ENCODE peak calls at places on chromosomes 3 and 15, in eight cellular contexts. One of them, this sample, is unnamed.

GRCh38 chr15:80999623-81000036 is 1.1 kb upstream of the TLNRD1 start:
- DNase-seq in MCF 10A: no peak
- DNase-seq in endothelial cell: no peak
- DNase-seq in GF-D8: peak
- DNase-seq in T-helper 17 cell: peak
- DNase-seq in activated B cell treated with CpG ODN at 0.5 μM for 24 hours: no peak
- DNase-seq in activated T-helper 1 cell treated with anti-CD3 and anti-CD28 coated beads, Interleukin-12 subunit alpha, Interleukin-12 subunit beta, Interleukin-2, Interleukin-4 antibody, amounts not matched to agents 30 ng/mL and 10 ng/mL and 1 ng/mL, durations not matched to agents 14 hours and 24 hours and 36 hours: peak
- DNase-seq in neural progenitor cell: no peak
- DNase-seq in this sample: no peak

GRCh38 chr3:157920804-157921203 is 185.4 kb downstream of the SHOX2 start:
- DNase-seq in MCF 10A: no peak
- DNase-seq in endothelial cell: no peak
- DNase-seq in GF-D8: no peak
- DNase-seq in T-helper 17 cell: no peak
- DNase-seq in activated B cell treated with CpG ODN at 0.5 μM for 24 hours: no peak
- DNase-seq in activated T-helper 1 cell treated with anti-CD3 and anti-CD28 coated beads, Interleukin-12 subunit alpha, Interleukin-12 subunit beta, Interleukin-2, Interleukin-4 antibody, amounts not matched to agents 30 ng/mL and 10 ng/mL and 1 ng/mL, durations not matched to agents 14 hours and 24 hours and 36 hours: no peak
- DNase-seq in neural progenitor cell: peak
- DNase-seq in this sample: no peak

GRCh38 chr3:169112153-169112892 is 551.2 kb downstream of the MECOM start:
- DNase-seq in MCF 10A: peak
- DNase-seq in endothelial cell: no peak
- DNase-seq in GF-D8: no peak
- DNase-seq in T-helper 17 cell: no peak
- DNase-seq in activated B cell treated with CpG ODN at 0.5 μM for 24 hours: no peak
- DNase-seq in activated T-helper 1 cell treated with anti-CD3 and anti-CD28 coated beads, Interleukin-12 subunit alpha, Interleukin-12 subunit beta, Interleukin-2, Interleukin-4 antibody, amounts not matched to agents 30 ng/mL and 10 ng/mL and 1 ng/mL, durations not matched to agents 14 hours and 24 hours and 36 hours: no peak
- DNase-seq in neural progenitor cell: no peak
- DNase-seq in this sample: no peak

GRCh38 chr3:196140224-196140623 is 58.3 kb upstream of the TFRC start:
- DNase-seq in MCF 10A: no peak
- DNase-seq in endothelial cell: no peak
- DNase-seq in GF-D8: no peak
- DNase-seq in T-helper 17 cell: no peak
- DNase-seq in activated B cell treated with CpG ODN at 0.5 μM for 24 hours: no peak
- DNase-seq in activated T-helper 1 cell treated with anti-CD3 and anti-CD28 coated beads, Interleukin-12 subunit alpha, Interleukin-12 subunit beta, Interleukin-2, Interleukin-4 antibody, amounts not matched to agents 30 ng/mL and 10 ng/mL and 1 ng/mL, durations not matched to agents 14 hours and 24 hours and 36 hours: no peak
- DNase-seq in neural progenitor cell: no peak
- DNase-seq in this sample: no peak

GRCh38 chr15:90930861-90931629 is 1.3 kb downstream of the HDDC3 start:
- DNase-seq in MCF 10A: peak
- DNase-seq in endothelial cell: no peak
- DNase-seq in GF-D8: peak
- DNase-seq in T-helper 17 cell: no peak
- DNase-seq in activated B cell treated with CpG ODN at 0.5 μM for 24 hours: no peak
- DNase-seq in activated T-helper 1 cell treated with anti-CD3 and anti-CD28 coated beads, Interleukin-12 subunit alpha, Interleukin-12 subunit beta, Interleukin-2, Interleukin-4 antibody, amounts not matched to agents 30 ng/mL and 10 ng/mL and 1 ng/mL, durations not matched to agents 14 hours and 24 hours and 36 hours: no peak
- DNase-seq in neural progenitor cell: no peak
- DNase-seq in this sample: no peak

GRCh38 chr3:2968475-2968874 is 141.7 kb downstream of the IL5RA start:
- DNase-seq in MCF 10A: no peak
- DNase-seq in endothelial cell: no peak
- DNase-seq in GF-D8: no peak
- DNase-seq in T-helper 17 cell: no peak
- DNase-seq in activated B cell treated with CpG ODN at 0.5 μM for 24 hours: no peak
- DNase-seq in activated T-helper 1 cell treated with anti-CD3 and anti-CD28 coated beads, Interleukin-12 subunit alpha, Interleukin-12 subunit beta, Interleukin-2, Interleukin-4 antibody, amounts not matched to agents 30 ng/mL and 10 ng/mL and 1 ng/mL, durations not matched to agents 14 hours and 24 hours and 36 hours: no peak
- DNase-seq in neural progenitor cell: no peak
- DNase-seq in this sample: no peak

GRCh38 chr15:100958326-100959065 is 39.3 kb downstream of the LRRK1 start:
- DNase-seq in MCF 10A: no peak
- DNase-seq in endothelial cell: no peak
- DNase-seq in GF-D8: peak
- DNase-seq in T-helper 17 cell: no peak
- DNase-seq in activated B cell treated with CpG ODN at 0.5 μM for 24 hours: no peak
- DNase-seq in activated T-helper 1 cell treated with anti-CD3 and anti-CD28 coated beads, Interleukin-12 subunit alpha, Interleukin-12 subunit beta, Interleukin-2, Interleukin-4 antibody, amounts not matched to agents 30 ng/mL and 10 ng/mL and 1 ng/mL, durations not matched to agents 14 hours and 24 hours and 36 hours: no peak
- DNase-seq in neural progenitor cell: no peak
- DNase-seq in this sample: no peak

GRCh38 chr3:184716652-184717607 is 5.1 kb upstream of the MAGEF1 start:
- DNase-seq in MCF 10A: peak
- DNase-seq in endothelial cell: no peak
- DNase-seq in GF-D8: no peak
- DNase-seq in T-helper 17 cell: no peak
- DNase-seq in activated B cell treated with CpG ODN at 0.5 μM for 24 hours: no peak
- DNase-seq in activated T-helper 1 cell treated with anti-CD3 and anti-CD28 coated beads, Interleukin-12 subunit alpha, Interleukin-12 subunit beta, Interleukin-2, Interleukin-4 antibody, amounts not matched to agents 30 ng/mL and 10 ng/mL and 1 ng/mL, durations not matched to agents 14 hours and 24 hours and 36 hours: no peak
- DNase-seq in neural progenitor cell: peak
- DNase-seq in this sample: no peak

GRCh38 chr3:121692010-121692699 is 31.5 kb upstream of the HCLS1 start:
- DNase-seq in MCF 10A: no peak
- DNase-seq in endothelial cell: no peak
- DNase-seq in GF-D8: no peak
- DNase-seq in T-helper 17 cell: no peak
- DNase-seq in activated B cell treated with CpG ODN at 0.5 μM for 24 hours: no peak
- DNase-seq in activated T-helper 1 cell treated with anti-CD3 and anti-CD28 coated beads, Interleukin-12 subunit alpha, Interleukin-12 subunit beta, Interleukin-2, Interleukin-4 antibody, amounts not matched to agents 30 ng/mL and 10 ng/mL and 1 ng/mL, durations not matched to agents 14 hours and 24 hours and 36 hours: no peak
- DNase-seq in neural progenitor cell: no peak
- DNase-seq in this sample: no peak

GRCh38 chr3:132265488-132265887 is 51.7 kb upstream of the ACP3 start:
- DNase-seq in MCF 10A: no peak
- DNase-seq in endothelial cell: no peak
- DNase-seq in GF-D8: no peak
- DNase-seq in T-helper 17 cell: no peak
- DNase-seq in activated B cell treated with CpG ODN at 0.5 μM for 24 hours: no peak
- DNase-seq in activated T-helper 1 cell treated with anti-CD3 and anti-CD28 coated beads, Interleukin-12 subunit alpha, Interleukin-12 subunit beta, Interleukin-2, Interleukin-4 antibody, amounts not matched to agents 30 ng/mL and 10 ng/mL and 1 ng/mL, durations not matched to agents 14 hours and 24 hours and 36 hours: no peak
- DNase-seq in neural progenitor cell: no peak
- DNase-seq in this sample: no peak

GRCh38 chr3:21645121-21645897 is 105.7 kb downstream of the ZNF385D start:
- DNase-seq in MCF 10A: peak
- DNase-seq in endothelial cell: no peak
- DNase-seq in GF-D8: no peak
- DNase-seq in T-helper 17 cell: no peak
- DNase-seq in activated B cell treated with CpG ODN at 0.5 μM for 24 hours: no peak
- DNase-seq in activated T-helper 1 cell treated with anti-CD3 and anti-CD28 coated beads, Interleukin-12 subunit alpha, Interleukin-12 subunit beta, Interleukin-2, Interleukin-4 antibody, amounts not matched to agents 30 ng/mL and 10 ng/mL and 1 ng/mL, durations not matched to agents 14 hours and 24 hours and 36 hours: no peak
- DNase-seq in neural progenitor cell: no peak
- DNase-seq in this sample: no peak

GRCh38 chr15:91776104-91776503 is 77.4 kb upstream of the SLCO3A1 start:
- DNase-seq in MCF 10A: no peak
- DNase-seq in endothelial cell: no peak
- DNase-seq in GF-D8: no peak
- DNase-seq in T-helper 17 cell: no peak
- DNase-seq in activated B cell treated with CpG ODN at 0.5 μM for 24 hours: no peak
- DNase-seq in activated T-helper 1 cell treated with anti-CD3 and anti-CD28 coated beads, Interleukin-12 subunit alpha, Interleukin-12 subunit beta, Interleukin-2, Interleukin-4 antibody, amounts not matched to agents 30 ng/mL and 10 ng/mL and 1 ng/mL, durations not matched to agents 14 hours and 24 hours and 36 hours: no peak
- DNase-seq in neural progenitor cell: no peak
- DNase-seq in this sample: no peak

GRCh38 chr15:47203993-47204392 is 513.3 kb upstream of the SEMA6D start:
- DNase-seq in MCF 10A: no peak
- DNase-seq in endothelial cell: no peak
- DNase-seq in GF-D8: no peak
- DNase-seq in T-helper 17 cell: no peak
- DNase-seq in activated B cell treated with CpG ODN at 0.5 μM for 24 hours: no peak
- DNase-seq in activated T-helper 1 cell treated with anti-CD3 and anti-CD28 coated beads, Interleukin-12 subunit alpha, Interleukin-12 subunit beta, Interleukin-2, Interleukin-4 antibody, amounts not matched to agents 30 ng/mL and 10 ng/mL and 1 ng/mL, durations not matched to agents 14 hours and 24 hours and 36 hours: no peak
- DNase-seq in neural progenitor cell: no peak
- DNase-seq in this sample: no peak

GRCh38 chr15:49438970-49439631 is 16.1 kb downstream of the FGF7 start:
- DNase-seq in MCF 10A: no peak
- DNase-seq in endothelial cell: peak
- DNase-seq in GF-D8: peak
- DNase-seq in T-helper 17 cell: no peak
- DNase-seq in activated B cell treated with CpG ODN at 0.5 μM for 24 hours: no peak
- DNase-seq in activated T-helper 1 cell treated with anti-CD3 and anti-CD28 coated beads, Interleukin-12 subunit alpha, Interleukin-12 subunit beta, Interleukin-2, Interleukin-4 antibody, amounts not matched to agents 30 ng/mL and 10 ng/mL and 1 ng/mL, durations not matched to agents 14 hours and 24 hours and 36 hours: no peak
- DNase-seq in neural progenitor cell: no peak
- DNase-seq in this sample: no peak

GRCh38 chr3:45054196-45054857 is 28.2 kb downstream of the CLEC3B start:
- DNase-seq in MCF 10A: peak
- DNase-seq in endothelial cell: no peak
- DNase-seq in GF-D8: peak
- DNase-seq in T-helper 17 cell: no peak
- DNase-seq in activated B cell treated with CpG ODN at 0.5 μM for 24 hours: no peak
- DNase-seq in activated T-helper 1 cell treated with anti-CD3 and anti-CD28 coated beads, Interleukin-12 subunit alpha, Interleukin-12 subunit beta, Interleukin-2, Interleukin-4 antibody, amounts not matched to agents 30 ng/mL and 10 ng/mL and 1 ng/mL, durations not matched to agents 14 hours and 24 hours and 36 hours: no peak
- DNase-seq in neural progenitor cell: no peak
- DNase-seq in this sample: no peak

GRCh38 chr3:48656061-48656840 is 6.4 kb downstream of the CELSR3 start:
- DNase-seq in MCF 10A: no peak
- DNase-seq in endothelial cell: peak
- DNase-seq in GF-D8: no peak
- DNase-seq in T-helper 17 cell: peak
- DNase-seq in activated B cell treated with CpG ODN at 0.5 μM for 24 hours: peak
- DNase-seq in activated T-helper 1 cell treated with anti-CD3 and anti-CD28 coated beads, Interleukin-12 subunit alpha, Interleukin-12 subunit beta, Interleukin-2, Interleukin-4 antibody, amounts not matched to agents 30 ng/mL and 10 ng/mL and 1 ng/mL, durations not matched to agents 14 hours and 24 hours and 36 hours: peak
- DNase-seq in neural progenitor cell: peak
- DNase-seq in this sample: peak

GRCh38 chr15:101528108-101528916 is 38.8 kb upstream of the PCSK6 start:
- DNase-seq in MCF 10A: no peak
- DNase-seq in endothelial cell: no peak
- DNase-seq in GF-D8: no peak
- DNase-seq in T-helper 17 cell: no peak
- DNase-seq in activated B cell treated with CpG ODN at 0.5 μM for 24 hours: no peak
- DNase-seq in activated T-helper 1 cell treated with anti-CD3 and anti-CD28 coated beads, Interleukin-12 subunit alpha, Interleukin-12 subunit beta, Interleukin-2, Interleukin-4 antibody, amounts not matched to agents 30 ng/mL and 10 ng/mL and 1 ng/mL, durations not matched to agents 14 hours and 24 hours and 36 hours: no peak
- DNase-seq in neural progenitor cell: no peak
- DNase-seq in this sample: no peak

GRCh38 chr15:38254065-38254883 is 1.6 kb downstream of the SPRED1 start:
- DNase-seq in MCF 10A: peak
- DNase-seq in endothelial cell: peak
- DNase-seq in GF-D8: peak
- DNase-seq in T-helper 17 cell: no peak
- DNase-seq in activated B cell treated with CpG ODN at 0.5 μM for 24 hours: no peak
- DNase-seq in activated T-helper 1 cell treated with anti-CD3 and anti-CD28 coated beads, Interleukin-12 subunit alpha, Interleukin-12 subunit beta, Interleukin-2, Interleukin-4 antibody, amounts not matched to agents 30 ng/mL and 10 ng/mL and 1 ng/mL, durations not matched to agents 14 hours and 24 hours and 36 hours: no peak
- DNase-seq in neural progenitor cell: peak
- DNase-seq in this sample: peak

GRCh38 chr3:52820741-52821140 is 9.7 kb downstream of the ITIH4 start:
- DNase-seq in MCF 10A: peak
- DNase-seq in endothelial cell: peak
- DNase-seq in GF-D8: no peak
- DNase-seq in T-helper 17 cell: no peak
- DNase-seq in activated B cell treated with CpG ODN at 0.5 μM for 24 hours: no peak
- DNase-seq in activated T-helper 1 cell treated with anti-CD3 and anti-CD28 coated beads, Interleukin-12 subunit alpha, Interleukin-12 subunit beta, Interleukin-2, Interleukin-4 antibody, amounts not matched to agents 30 ng/mL and 10 ng/mL and 1 ng/mL, durations not matched to agents 14 hours and 24 hours and 36 hours: no peak
- DNase-seq in neural progenitor cell: peak
- DNase-seq in this sample: peak

GRCh38 chr3:177731644-177732268 is 534.5 kb upstream of the TBL1XR1 start:
- DNase-seq in MCF 10A: peak
- DNase-seq in endothelial cell: no peak
- DNase-seq in GF-D8: no peak
- DNase-seq in T-helper 17 cell: no peak
- DNase-seq in activated B cell treated with CpG ODN at 0.5 μM for 24 hours: no peak
- DNase-seq in activated T-helper 1 cell treated with anti-CD3 and anti-CD28 coated beads, Interleukin-12 subunit alpha, Interleukin-12 subunit beta, Interleukin-2, Interleukin-4 antibody, amounts not matched to agents 30 ng/mL and 10 ng/mL and 1 ng/mL, durations not matched to agents 14 hours and 24 hours and 36 hours: no peak
- DNase-seq in neural progenitor cell: no peak
- DNase-seq in this sample: no peak

GRCh38 chr15:101266034-101266433 is 11.3 kb downstream of the SELENOS start:
- DNase-seq in MCF 10A: no peak
- DNase-seq in endothelial cell: no peak
- DNase-seq in GF-D8: no peak
- DNase-seq in T-helper 17 cell: no peak
- DNase-seq in activated B cell treated with CpG ODN at 0.5 μM for 24 hours: no peak
- DNase-seq in activated T-helper 1 cell treated with anti-CD3 and anti-CD28 coated beads, Interleukin-12 subunit alpha, Interleukin-12 subunit beta, Interleukin-2, Interleukin-4 antibody, amounts not matched to agents 30 ng/mL and 10 ng/mL and 1 ng/mL, durations not matched to agents 14 hours and 24 hours and 36 hours: no peak
- DNase-seq in neural progenitor cell: no peak
- DNase-seq in this sample: no peak

GRCh38 chr3:11632966-11633365 is 10.7 kb downstream of the VGLL4 start:
- DNase-seq in MCF 10A: no peak
- DNase-seq in endothelial cell: no peak
- DNase-seq in GF-D8: no peak
- DNase-seq in T-helper 17 cell: no peak
- DNase-seq in activated B cell treated with CpG ODN at 0.5 μM for 24 hours: no peak
- DNase-seq in activated T-helper 1 cell treated with anti-CD3 and anti-CD28 coated beads, Interleukin-12 subunit alpha, Interleukin-12 subunit beta, Interleukin-2, Interleukin-4 antibody, amounts not matched to agents 30 ng/mL and 10 ng/mL and 1 ng/mL, durations not matched to agents 14 hours and 24 hours and 36 hours: no peak
- DNase-seq in neural progenitor cell: no peak
- DNase-seq in this sample: no peak

GRCh38 chr15:47812436-47813109 is 95.3 kb downstream of the SEMA6D start:
- DNase-seq in MCF 10A: peak
- DNase-seq in endothelial cell: no peak
- DNase-seq in GF-D8: no peak
- DNase-seq in T-helper 17 cell: no peak
- DNase-seq in activated B cell treated with CpG ODN at 0.5 μM for 24 hours: no peak
- DNase-seq in activated T-helper 1 cell treated with anti-CD3 and anti-CD28 coated beads, Interleukin-12 subunit alpha, Interleukin-12 subunit beta, Interleukin-2, Interleukin-4 antibody, amounts not matched to agents 30 ng/mL and 10 ng/mL and 1 ng/mL, durations not matched to agents 14 hours and 24 hours and 36 hours: no peak
- DNase-seq in neural progenitor cell: no peak
- DNase-seq in this sample: no peak

GRCh38 chr15:90414408-90415028 is 26.5 kb downstream of the IQGAP1 start:
- DNase-seq in MCF 10A: peak
- DNase-seq in endothelial cell: no peak
- DNase-seq in GF-D8: no peak
- DNase-seq in T-helper 17 cell: no peak
- DNase-seq in activated B cell treated with CpG ODN at 0.5 μM for 24 hours: no peak
- DNase-seq in activated T-helper 1 cell treated with anti-CD3 and anti-CD28 coated beads, Interleukin-12 subunit alpha, Interleukin-12 subunit beta, Interleukin-2, Interleukin-4 antibody, amounts not matched to agents 30 ng/mL and 10 ng/mL and 1 ng/mL, durations not matched to agents 14 hours and 24 hours and 36 hours: no peak
- DNase-seq in neural progenitor cell: no peak
- DNase-seq in this sample: no peak